ENCODE peak calls at places on chromosomes 1 and 21, in four cellular contexts. N is HepG2, X is K562, M is HCT116. K is an unnamed sample.

GRCh38 chr1:222243902-222244301 is 304.0 kb downstream of the HHIPL2 start:
- DNase-seq in N (no peak), X (no peak), M (peak), K (no peak)

GRCh38 chr1:10691740-10692125 is 104.7 kb downstream of the CASZ1 start:
- DNase-seq in N (no peak), X (no peak), M (no peak), K (no peak)

GRCh38 chr1:74363220-74363619 is 128.0 kb downstream of the TNNI3K start:
- DNase-seq in N (no peak), X (no peak), M (no peak), K (no peak)

GRCh38 chr1:86928819-86929218 is 14.4 kb downstream of the HS2ST1 start:
- DNase-seq in N (no peak), X (no peak), M (no peak), K (no peak)

GRCh38 chr1:214362188-214362882 is 81.4 kb downstream of the SMYD2 start:
- DNase-seq in N (no peak), X (no peak), M (no peak), K (no peak)

GRCh38 chr1:13699936-13700520 is at the start of gene PRDM2:
- DNase-seq in N (no peak), X (peak), M (no peak), K (no peak)

GRCh38 chr1:59625388-59625787 is 189.4 kb upstream of the HOOK1 start:
- DNase-seq in N (no peak), X (no peak), M (no peak), K (no peak)

GRCh38 chr1:192147626-192148025 is 10.6 kb upstream of the RGS18 start:
- DNase-seq in N (no peak), X (no peak), M (no peak), K (no peak)

GRCh38 chr1:5125208-5125607 is 470.8 kb downstream of the AJAP1 start:
- DNase-seq in N (no peak), X (no peak), M (no peak), K (no peak)

GRCh38 chr1:8015036-8015808 is 10.9 kb downstream of the ERRFI1 start:
- DNase-seq in N (peak), X (peak), M (no peak), K (no peak)

GRCh38 chr1:225915538-225915991 is 8.5 kb downstream of the PYCR2 start:
- DNase-seq in N (no peak), X (no peak), M (no peak), K (no peak)

GRCh38 chr1:6123083-6123482 is 57.0 kb downstream of the CHD5 start:
- DNase-seq in N (no peak), X (no peak), M (no peak), K (no peak)

GRCh38 chr21:46060596-46061061 is 37.3 kb upstream of the COL6A2 start:
- DNase-seq in N (no peak), X (no peak), M (no peak), K (no peak)

GRCh38 chr1:150578278-150579109 is 916 bp downstream of the MCL1 start:
- DNase-seq in N (peak), X (no peak), M (no peak), K (no peak)
- TF ChIP-seq TCF7L2 in N (no peak), X (no peak), M (no peak), K (no peak)

DNA sequence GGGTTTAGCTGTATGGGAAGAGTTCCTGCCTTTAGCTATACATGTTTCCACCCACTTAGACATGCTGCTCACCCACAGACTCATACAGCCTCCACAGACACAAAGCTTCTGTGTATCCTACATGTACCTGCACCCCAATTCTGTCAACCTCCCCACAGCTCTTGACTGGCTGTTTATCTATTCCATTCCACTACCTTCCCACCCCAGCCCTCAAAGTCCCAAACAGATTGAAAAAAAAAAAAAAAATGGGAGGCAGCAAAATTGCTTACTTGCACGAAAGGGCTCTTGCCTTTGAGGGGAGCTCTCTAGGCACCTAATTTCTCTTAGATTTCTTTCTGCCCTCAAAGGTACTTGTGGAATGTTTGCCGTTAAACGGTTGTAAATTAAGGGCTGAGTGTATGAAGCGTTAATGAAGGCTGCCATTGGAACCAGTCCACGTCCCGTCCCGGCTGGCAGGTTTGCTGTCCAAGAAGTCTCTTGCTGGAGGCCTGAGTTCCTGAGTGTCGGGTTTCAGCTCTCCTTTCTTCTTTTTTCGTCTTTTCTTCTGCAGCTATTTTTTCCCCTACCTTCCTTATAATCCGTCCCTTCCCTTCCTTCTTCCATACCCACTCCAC is 43.6 kb downstream of the PBX1 start:
- DNase-seq in N (no peak), X (no peak), M (no peak), K (no peak)
- TF ChIP-seq TCF7L2 in N (no peak), X (no peak), M (no peak), K (no peak)

GRCh38 chr1:156383023-156383422 is 14.0 kb downstream of the RHBG start:
- DNase-seq in N (peak), X (peak), M (peak), K (peak)

GRCh38 chr1:156385534-156386031 is 16.6 kb downstream of the RHBG start:
- DNase-seq in N (peak), X (peak), M (peak), K (peak)

GRCh38 chr1:156384658-156385057 is 15.6 kb downstream of the RHBG start:
- DNase-seq in N (no peak), X (no peak), M (no peak), K (no peak)

GRCh38 chr1:156382561-156382960 is 13.6 kb downstream of the RHBG start:
- DNase-seq in N (no peak), X (no peak), M (no peak), K (no peak)

GRCh38 chr1:156384007-156384406 is 15.0 kb downstream of the RHBG start:
- DNase-seq in N (no peak), X (no peak), M (no peak), K (no peak)
- TF ChIP-seq TCF7L2 in N (no peak), X (no peak), M (no peak), K (no peak)

DNA sequence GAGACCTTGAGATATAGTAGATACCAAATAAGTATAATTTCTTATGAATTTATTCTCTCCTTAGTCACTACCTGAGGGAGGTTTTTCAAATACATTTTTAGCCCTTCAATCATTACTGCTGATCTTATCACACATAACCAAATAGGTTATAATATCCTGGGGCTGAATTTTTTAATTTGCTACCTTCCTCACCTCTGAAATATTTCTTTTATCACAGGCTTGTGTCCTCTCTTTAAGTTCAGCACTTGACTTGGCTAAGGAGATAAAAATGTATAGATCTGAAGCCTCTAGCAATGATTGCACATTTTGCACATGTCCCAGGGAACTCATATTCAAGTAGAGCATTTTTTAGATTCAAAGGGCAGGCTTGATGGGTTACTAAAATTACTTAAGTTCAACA is 23.1 kb downstream of the CFH start:
- DNase-seq in N (no peak), X (no peak), M (no peak), K (no peak)
- TF ChIP-seq TCF7L2 in N (no peak), X (no peak), M (no peak), K (no peak)

GRCh38 chr1:25848531-25848930 is 10.7 kb downstream of the AUNIP start:
- DNase-seq in N (no peak), X (no peak), M (no peak), K (no peak)
- TF ChIP-seq TCF7L2 in N (no peak), X (no peak), M (no peak), K (no peak)

GRCh38 chr1:67393737-67394136 is 36.5 kb downstream of the SERBP1 start:
- DNase-seq in N (no peak), X (no peak), M (no peak), K (no peak)

GRCh38 chr1:67394548-67394947 is 35.7 kb downstream of the SERBP1 start:
- DNase-seq in N (no peak), X (no peak), M (no peak), K (no peak)

GRCh38 chr1:67390041-67390887 is 39.9 kb downstream of the SERBP1 start:
- DNase-seq in N (no peak), X (no peak), M (no peak), K (no peak)

DNA sequence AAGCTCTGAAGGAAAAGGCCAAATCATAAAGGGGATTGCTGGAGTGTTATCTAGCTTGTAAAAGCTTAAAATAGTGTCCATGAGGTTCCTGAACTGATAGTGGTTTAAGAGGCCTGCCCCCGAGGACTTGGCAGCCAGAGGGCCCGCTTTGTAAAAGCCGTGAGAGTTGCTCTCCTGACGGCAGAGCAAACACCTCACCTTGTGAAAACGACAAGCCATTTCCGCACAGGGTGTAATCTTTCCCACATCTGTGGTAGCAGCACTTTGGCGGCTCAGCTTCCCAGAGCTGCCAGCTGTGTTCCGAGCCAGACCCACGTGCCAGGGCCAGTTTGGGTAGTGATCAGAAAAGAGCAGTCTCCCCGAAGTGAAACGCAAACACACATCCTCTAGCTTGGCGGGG is 37.0 kb downstream of the SERBP1 start:
- DNase-seq in N (no peak), X (no peak), M (no peak), K (no peak)
- TF ChIP-seq TCF7L2 in N (no peak), X (no peak), M (no peak), K (no peak)

GRCh38 chr1:25487628-25488027 is 55.8 kb upstream of the LDLRAP1 start:
- DNase-seq in N (peak), X (peak), M (no peak), K (no peak)

GRCh38 chr1:25485536-25486235 is 55.0 kb downstream of the MACO1 start:
- DNase-seq in N (no peak), X (no peak), M (no peak), K (no peak)

GRCh38 chr1:25484096-25484495 is 53.4 kb downstream of the MACO1 start:
- DNase-seq in N (no peak), X (no peak), M (no peak), K (no peak)

GRCh38 chr1:25484533-25484932 is 53.8 kb downstream of the MACO1 start:
- DNase-seq in N (no peak), X (no peak), M (no peak), K (no peak)

GRCh38 chr1:25486602-25487001 is 55.9 kb downstream of the MACO1 start:
- DNase-seq in N (no peak), X (no peak), M (no peak), K (no peak)
- TF ChIP-seq TCF7L2 in N (no peak), X (no peak), M (no peak), K (no peak)

DNA sequence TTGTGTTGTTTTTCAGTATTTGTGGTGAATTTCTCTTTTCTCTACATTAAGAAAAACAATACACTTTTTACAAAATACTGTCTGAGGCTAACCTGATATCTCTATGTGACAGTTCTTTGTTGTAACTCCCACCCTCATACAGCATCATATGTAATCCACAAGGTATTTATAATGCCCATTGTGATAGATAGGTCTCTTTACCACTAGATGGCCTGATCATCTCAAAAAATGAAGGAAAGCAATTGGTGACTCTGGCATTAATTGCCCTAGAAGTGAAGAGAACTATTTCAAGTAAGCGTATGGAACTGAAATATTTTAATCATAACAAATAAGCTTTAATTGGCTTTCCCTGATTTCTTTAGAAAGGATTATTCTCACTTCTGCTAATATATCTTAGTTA is 36.2 kb upstream of the HFM1 start:
- DNase-seq in N (peak), X (no peak), M (peak), K (no peak)
- TF ChIP-seq TCF7L2 in N (no peak), X (no peak), M (no peak), K (no peak)

GRCh38 chr21:39675595-39675994 is 62.9 kb downstream of the B3GALT5 start:
- DNase-seq in N (no peak), X (no peak), M (no peak), K (no peak)
- TF ChIP-seq TCF7L2 in N (no peak), X (no peak), M (no peak), K (no peak)

DNA sequence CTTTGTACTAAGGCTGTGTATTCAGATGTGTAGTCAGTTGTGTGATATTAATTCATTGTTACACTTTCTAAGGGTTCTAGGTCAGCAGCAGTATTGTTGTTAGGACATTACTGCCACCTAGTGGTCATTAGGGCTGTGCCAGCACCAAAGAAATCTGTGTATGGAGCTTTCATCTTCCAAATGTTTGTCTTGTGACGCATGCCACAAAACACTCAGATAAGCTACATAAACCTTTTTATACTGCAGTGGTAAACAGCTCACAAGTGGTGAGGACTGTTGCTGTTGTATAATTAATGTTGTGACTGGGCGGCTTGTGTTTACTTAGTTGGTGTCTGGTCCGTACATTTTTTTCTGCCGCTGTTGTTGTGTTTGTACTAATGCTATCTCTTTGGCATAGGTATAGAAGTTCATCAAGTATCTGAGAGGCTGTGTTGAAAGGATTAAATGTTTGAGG is 51.7 kb downstream of the S1PR1 start:
- DNase-seq in N (peak), X (peak), M (peak), K (peak)
- TF ChIP-seq TCF7L2 in N (no peak), X (no peak), M (peak), K (peak)

K was measured in Panc1.